ENCODE peak calls at places on chromosomes 6 and 20, in four cellular contexts. G, V, Z and F are unnamed samples.

GRCh38 chr20:8633366-8633765 is 435.5 kb upstream of the PLCB4 start:
- DNase-seq in G (peak; percentile 54), V (no peak), Z (no peak), F (peak; percentile 36)

GRCh38 chr6:143746202-143747119 is 68.7 kb downstream of the PHACTR2 start:
- DNase-seq in G (peak; percentile 5), V (peak; percentile 4), Z (no peak), F (no peak)

GRCh38 chr6:83867043-83867442 is 7.6 kb downstream of the CYB5R4 start:
- DNase-seq in G (no peak), V (no peak), Z (no peak), F (no peak)

GRCh38 chr6:106184629-106185028 is 98.5 kb downstream of the PRDM1 start:
- DNase-seq in G (peak; percentile 62), V (no peak), Z (no peak), F (peak; percentile 9)

GRCh38 chr20:47181056-47181862 is 175.2 kb downstream of the ZMYND8 start:
- DNase-seq in G (peak; percentile 89), V (peak; percentile 69), Z (no peak), F (peak; percentile 82)

GRCh38 chr6:79878142-79878748 is 69.1 kb downstream of the ELOVL4 start:
- DNase-seq in G (no peak), V (no peak), Z (no peak), F (no peak)

GRCh38 chr6:2890981-2891767 is 11.9 kb downstream of the SERPINB9 start:
- DNase-seq in G (no peak), V (no peak), Z (no peak), F (no peak)

GRCh38 chr6:149852180-149852579 is 12.0 kb downstream of the LRP11 start:
- DNase-seq in G (peak; percentile 80), V (no peak), Z (no peak), F (no peak)

GRCh38 chr20:24257171-24257570 is 212.3 kb upstream of the SYNDIG1 start:
- DNase-seq in G (no peak), V (no peak), Z (no peak), F (no peak)

GRCh38 chr6:73262701-73263569 is at the start of gene KHDC1:
- DNase-seq in G (peak; percentile 54), V (peak; percentile 49), Z (peak; percentile 67), F (peak; percentile 52)

GRCh38 chr6:35096129-35096852 is 44.8 kb downstream of the TCP11 start:
- DNase-seq in G (peak; percentile 78), V (peak; percentile 72), Z (no peak), F (peak; percentile 73)

GRCh38 chr6:129031051-129031599 is 148.2 kb downstream of the LAMA2 start:
- DNase-seq in G (peak; percentile 77), V (peak; percentile 90), Z (no peak), F (peak; percentile 81)

GRCh38 chr20:23112595-23112994 is 26.5 kb upstream of the CD93 start:
- DNase-seq in G (no peak), V (no peak), Z (no peak), F (no peak)

GRCh38 chr20:37927410-37928048 is 24.6 kb downstream of the VSTM2L start:
- DNase-seq in G (no peak), V (no peak), Z (no peak), F (no peak)

GRCh38 chr6:147106759-147107401 is 97.3 kb upstream of the STXBP5 start:
- DNase-seq in G (peak; percentile 60), V (peak; percentile 85), Z (no peak), F (peak; percentile 66)

GRCh38 chr6:66396549-66396948 is 689.5 kb upstream of the EYS start:
- DNase-seq in G (no peak), V (no peak), Z (no peak), F (no peak)

GRCh38 chr6:27684264-27685211 is 211.6 kb upstream of the ZNF184 start:
- DNase-seq in G (peak; percentile 94), V (peak; percentile 67), Z (peak; percentile 47), F (peak; percentile 90)

GRCh38 chr6:129717287-129717686 is 7.3 kb upstream of the ARHGAP18 start:
- DNase-seq in G (peak; percentile 65), V (peak; percentile 58), Z (no peak), F (peak; percentile 62)

GRCh38 chr20:51446656-51447055 is 95.9 kb downstream of the NFATC2 start:
- DNase-seq in G (peak; percentile 91), V (peak; percentile 78), Z (no peak), F (peak; percentile 95)

GRCh38 chr6:128518531-128519131 is 1.8 kb downstream of the PTPRK start:
- DNase-seq in G (peak; percentile 25), V (no peak), Z (no peak), F (no peak)

GRCh38 chr6:170293881-170294755 is 3.2 kb upstream of the DLL1 start:
- DNase-seq in G (no peak), V (no peak), Z (no peak), F (no peak)

GRCh38 chr20:36728986-36729385 is 16.9 kb downstream of the NDRG3 start:
- DNase-seq in G (peak; percentile 26), V (no peak), Z (no peak), F (no peak)

GRCh38 chr6:28488916-28489365 is 26.7 kb downstream of the GPX6 start:
- DNase-seq in G (peak; percentile 90), V (peak; percentile 84), Z (no peak), F (peak; percentile 85)

GRCh38 chr20:35602851-35603495 is 12.7 kb upstream of the SPAG4 start:
- DNase-seq in G (no peak), V (no peak), Z (no peak), F (no peak)

GRCh38 chr6:85580878-85581267 is 12.8 kb downstream of the SNX14 start:
- DNase-seq in G (peak; percentile 71), V (peak; percentile 53), Z (no peak), F (peak; percentile 86)

GRCh38 chr6:129903082-129903481 is 42.0 kb upstream of the TMEM244 start:
- DNase-seq in G (no peak), V (no peak), Z (no peak), F (no peak)

GRCh38 chr6:49541210-49541724 is 9.2 kb upstream of the C6orf141 start:
- DNase-seq in G (peak; percentile 89), V (peak; percentile 80), Z (no peak), F (peak; percentile 93)

GRCh38 chr20:5184684-5185083 is 57.9 kb downstream of the CDS2 start:
- DNase-seq in G (no peak), V (no peak), Z (no peak), F (no peak)

GRCh38 chr20:55052464-55052863 is 577.1 kb downstream of the DOK5 start:
- DNase-seq in G (no peak), V (no peak), Z (no peak), F (no peak)

GRCh38 chr20:55054443-55054842 is 579.0 kb downstream of the DOK5 start:
- DNase-seq in G (no peak), V (no peak), Z (no peak), F (no peak)

GRCh38 chr20:55058938-55059337 is 583.5 kb downstream of the DOK5 start:
- DNase-seq in G (no peak), V (no peak), Z (no peak), F (no peak)

GRCh38 chr20:55053389-55053788 is 578.0 kb downstream of the DOK5 start:
- DNase-seq in G (no peak), V (no peak), Z (no peak), F (no peak)

DNA sequence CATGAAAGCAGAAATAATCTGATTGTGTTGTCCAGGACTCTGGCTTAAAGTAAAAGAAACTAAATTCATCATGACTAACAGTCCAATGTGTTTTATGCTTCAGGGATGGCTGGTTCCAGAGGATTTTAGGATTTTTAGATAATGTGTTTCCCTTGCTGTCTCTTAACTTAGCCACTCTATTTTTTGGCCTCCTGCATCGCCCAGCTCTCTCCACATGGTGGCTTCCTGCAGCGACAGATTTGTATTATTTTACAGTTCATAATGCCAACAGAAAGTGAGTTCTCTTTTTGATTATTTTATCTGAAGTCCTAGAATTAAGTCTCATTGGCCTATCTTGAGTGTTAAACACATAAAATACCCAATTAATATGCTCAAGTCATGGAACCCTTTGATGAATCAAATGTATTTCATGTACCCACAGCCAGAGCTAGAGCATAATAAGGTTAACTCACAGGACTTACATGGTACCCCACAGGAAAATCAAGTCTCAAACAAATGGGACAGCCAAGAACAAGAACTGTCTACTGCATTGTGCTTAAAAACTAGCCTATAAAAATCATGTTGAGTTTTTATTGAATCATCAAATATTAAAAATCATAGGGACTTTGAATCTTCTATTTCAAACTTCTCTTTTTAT is 582.5 kb downstream of the DOK5 start:
- DNase-seq in G (no peak), V (no peak), Z (no peak), F (peak; percentile 11)
- TF ChIP-seq CTCF in G (no peak), V (no peak), Z (peak; percentile 9), F (peak; percentile 44)

GRCh38 chr20:2873010-2873746 is at the start of gene PTPRA:
- DNase-seq in G (peak; percentile 91), V (peak; percentile 90), Z (peak; percentile 95), F (peak; percentile 90)

GRCh38 chr20:2872304-2873009 is 824 bp upstream of the PTPRA start:
- DNase-seq in G (peak; percentile 58), V (peak; percentile 60), Z (peak; percentile 76), F (peak; percentile 54)

GRCh38 chr20:2873747-2874041 is 413 bp downstream of the PTPRA start:
- DNase-seq in G (peak; percentile 21), V (no peak), Z (no peak), F (peak; percentile 32)

GRCh38 chr20:2875690-2876203 is 2.5 kb downstream of the PTPRA start:
- DNase-seq in G (no peak), V (no peak), Z (no peak), F (no peak)

GRCh38 chr20:2874456-2874855 is 1.2 kb downstream of the PTPRA start:
- DNase-seq in G (peak; percentile 26), V (no peak), Z (peak; percentile 47), F (peak; percentile 38)
- H3K4me3 ChIP-seq in G (peak overlapping the region; percentile 89), V (peak overlapping the region; percentile 76), Z (peak overlapping the region; percentile 89), F (peak overlapping the region; percentile 76)

DNA sequence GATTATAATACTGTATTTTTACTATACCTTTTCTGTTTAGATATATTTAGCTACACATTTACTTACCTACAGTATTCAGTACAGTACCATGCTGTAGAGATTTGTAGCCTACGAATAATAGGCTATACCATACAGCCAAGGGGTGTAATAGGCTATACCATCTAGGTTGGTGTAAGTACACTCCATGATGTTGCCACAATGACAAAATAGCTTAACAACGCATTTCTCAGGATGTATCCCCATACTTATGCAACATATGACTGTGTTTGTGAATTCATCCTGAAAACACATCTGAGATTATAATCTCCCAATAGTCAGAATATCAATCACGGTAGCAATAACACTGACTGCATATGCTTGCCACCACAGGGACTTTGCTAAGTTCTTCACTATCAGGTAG is 20.7 kb downstream of the B4GALT5 start:
- DNase-seq in G (no peak), V (no peak), Z (no peak), F (no peak)
- TF ChIP-seq CTCF in G (no peak), V (no peak), Z (no peak), F (no peak)

GRCh38 chr6:14770040-14770439 is 475.8 kb upstream of the JARID2 start:
- DNase-seq in G (no peak), V (no peak), Z (no peak), F (no peak)
- H3K4me3 ChIP-seq in G (no peak overlapping the region), V (no peak overlapping the region), Z (no peak overlapping the region), F (no peak overlapping the region)

GRCh38 chr6:33205172-33206026 is 944 bp downstream of the HSD17B8 start:
- DNase-seq in G (peak; percentile 71), V (no peak), Z (no peak), F (peak; percentile 44)
- TF ChIP-seq CTCF in G (no peak), V (no peak), Z (no peak), F (no peak)

GRCh38 chr6:158328952-158329351 is 16.7 kb downstream of the TULP4 start:
- DNase-seq in G (no peak), V (no peak), Z (no peak), F (no peak)
- H3K4me3 ChIP-seq in G (no peak overlapping the region), V (no peak overlapping the region), Z (no peak overlapping the region), F (no peak overlapping the region)

GRCh38 chr20:14193885-14194284 is 143.5 kb downstream of the FLRT3 start:
- DNase-seq in G (no peak), V (no peak), Z (no peak), F (peak; percentile 2)
- TF ChIP-seq CTCF in G (no peak), V (peak; percentile 21), Z (peak; percentile 9), F (peak; percentile 26)

GRCh38 chr6:107740496-107741190 is 83.5 kb downstream of the SCML4 start:
- DNase-seq in G (no peak), V (no peak), Z (no peak), F (no peak)
- H3K4me3 ChIP-seq in G (no peak overlapping the region), V (no peak overlapping the region), Z (no peak overlapping the region), F (no peak overlapping the region)